ENCODE peak calls at places on chromosomes 4 and X, in nine cellular contexts. A is WERI-Rb-1; Z is psoas muscle; N is HCT116; Y is uterus; H is body of pancreas; B is spleen; S is breast epithelium; W is CD8-positive, alpha-beta T cell. G is an unnamed sample.

GRCh38 chrX:13754765-13755164 is 20.2 kb downstream of the OFD1 start:
- DNase-seq in A (no peak), Z (no peak), N (no peak), Y (no peak), H (no peak), B (no peak), S (no peak), W (no peak), G (no peak)

GRCh38 chr4:152512483-152512882 is 23.4 kb downstream of the FBXW7 start:
- DNase-seq in A (no peak), Z (no peak), N (no peak), Y (no peak), H (no peak), B (no peak), S (no peak), W (no peak), G (no peak)

GRCh38 chr4:107709916-107710315 is 10.1 kb downstream of the PAPSS1 start:
- DNase-seq in A (no peak), Z (no peak), N (no peak), Y (no peak), H (no peak), B (no peak), S (no peak), W (no peak), G (no peak)

GRCh38 chrX:136185409-136186022 is 38.2 kb downstream of the FHL1 start:
- DNase-seq in A (no peak), Z (no peak), N (peak; percentile 2), Y (no peak), H (no peak), B (no peak), S (no peak), W (no peak), G (no peak)

GRCh38 chrX:118745570-118745969 is 18.2 kb downstream of the IL13RA1 start:
- DNase-seq in A (no peak), Z (no peak), N (no peak), Y (no peak), H (no peak), B (no peak), S (no peak), W (no peak), G (no peak)

GRCh38 chr4:122285285-122285684 is 93.5 kb upstream of the ADAD1 start:
- DNase-seq in A (no peak), Z (no peak), N (no peak), Y (no peak), H (no peak), B (no peak), S (no peak), W (no peak), G (no peak)

GRCh38 chr4:162988530-162988929 is 178.2 kb downstream of the NAF1 start:
- DNase-seq in A (no peak), Z (no peak), N (no peak), Y (no peak), H (no peak), B (no peak), S (no peak), W (no peak), G (no peak)

GRCh38 chr4:55435136-55435535 is 39.4 kb downstream of the TMEM165 start:
- DNase-seq in A (no peak), Z (no peak), N (no peak), Y (no peak), H (no peak), B (no peak), S (no peak), W (no peak), G (no peak)

GRCh38 chr4:151530783-151531182 is 121.8 kb downstream of the FHIP1A start:
- DNase-seq in A (no peak), Z (no peak), N (no peak), Y (no peak), H (no peak), B (no peak), S (no peak), W (no peak), G (no peak)

GRCh38 chr4:47483722-47484121 is 1.4 kb upstream of the ATP10D start:
- DNase-seq in A (no peak), Z (no peak), N (no peak), Y (no peak), H (no peak), B (no peak), S (no peak), W (no peak), G (no peak)

GRCh38 chrX:110327336-110327735 is 9.5 kb upstream of the AMMECR1 start:
- DNase-seq in A (no peak), Z (no peak), N (no peak), Y (no peak), H (no peak), B (no peak), S (no peak), W (no peak), G (no peak)

GRCh38 chrX:72236841-72237240 is 2.0 kb downstream of the ERCC6L start:
- DNase-seq in A (no peak), Z (no peak), N (no peak), Y (no peak), H (no peak), B (no peak), S (no peak), W (no peak), G (no peak)

GRCh38 chrX:127306262-127306661 is 486.7 kb downstream of the PRR32 start:
- DNase-seq in A (no peak), Z (no peak), N (no peak), Y (no peak), H (no peak), B (no peak), S (no peak), W (no peak), G (no peak)

GRCh38 chr4:54746228-54746627 is 88.5 kb downstream of the KIT start:
- DNase-seq in A (no peak), Z (no peak), N (no peak), Y (no peak), H (no peak), B (no peak), S (no peak), W (no peak), G (no peak)

GRCh38 chrX:68440940-68441339 is 7.6 kb upstream of the OPHN1 start:
- DNase-seq in A (no peak), Z (peak; percentile 37), N (no peak), Y (peak; percentile 75), H (peak; percentile 71), B (no peak), S (no peak), W (no peak), G (peak; percentile 75)

GRCh38 chr4:128461300-128462103 is 173.9 kb upstream of the PGRMC2 start:
- DNase-seq in A (peak; percentile 72), Z (no peak), N (no peak), Y (peak; percentile 29), H (no peak), B (no peak), S (no peak), W (no peak), G (no peak)

GRCh38 chr4:61994036-61994435 is 793.9 kb downstream of the ADGRL3 start:
- DNase-seq in A (no peak), Z (no peak), N (no peak), Y (no peak), H (no peak), B (no peak), S (no peak), W (no peak), G (no peak)

GRCh38 chrX:74251006-74251930 is 52.7 kb upstream of the ZCCHC13 start:
- DNase-seq in A (no peak), Z (no peak), N (no peak), Y (no peak), H (no peak), B (no peak), S (no peak), W (no peak), G (no peak)

DNA sequence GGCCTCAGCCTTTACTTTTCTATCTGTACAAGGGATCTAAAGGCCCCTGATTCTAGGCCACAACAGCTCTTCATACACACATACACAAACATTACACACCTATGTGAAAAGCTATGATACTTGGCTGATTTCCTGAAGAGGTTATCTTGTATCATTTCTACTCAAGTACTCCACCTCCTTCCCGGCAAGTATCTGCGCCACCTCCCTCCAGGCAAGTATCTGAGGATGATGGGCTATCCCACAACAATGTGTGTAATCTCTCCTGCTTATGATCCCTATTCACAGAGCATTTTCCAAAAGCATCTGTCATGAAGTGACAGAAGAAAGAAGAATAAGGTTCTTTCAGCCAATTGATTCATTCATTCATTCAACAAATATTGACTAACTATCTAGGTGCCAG is 36.8 kb downstream of the AFAP1 start:
- DNase-seq in A (no peak), Z (no peak), N (no peak), Y (no peak), H (no peak), B (no peak), S (no peak), W (no peak), G (no peak)
- H3K27ac ChIP-seq in A (peak overlapping the region; percentile 72), Z (no peak overlapping the region), N (no peak overlapping the region), Y (no peak overlapping the region), H (no peak overlapping the region), B (no peak overlapping the region), S (peak overlapping the region; percentile 15), W (no peak overlapping the region), G (no peak overlapping the region)

GRCh38 chr4:53479731-53480525 is 102.5 kb downstream of the FIP1L1 start:
- DNase-seq in A (no peak), Z (no peak), N (no peak), Y (no peak), H (no peak), B (no peak), S (no peak), W (no peak), G (no peak)
- H3K27ac ChIP-seq in A (no peak overlapping the region), Z (no peak overlapping the region), N (no peak overlapping the region), Y (no peak overlapping the region), H (no peak overlapping the region), B (no peak overlapping the region), S (no peak overlapping the region), W (no peak overlapping the region), G (no peak overlapping the region)

DNA sequence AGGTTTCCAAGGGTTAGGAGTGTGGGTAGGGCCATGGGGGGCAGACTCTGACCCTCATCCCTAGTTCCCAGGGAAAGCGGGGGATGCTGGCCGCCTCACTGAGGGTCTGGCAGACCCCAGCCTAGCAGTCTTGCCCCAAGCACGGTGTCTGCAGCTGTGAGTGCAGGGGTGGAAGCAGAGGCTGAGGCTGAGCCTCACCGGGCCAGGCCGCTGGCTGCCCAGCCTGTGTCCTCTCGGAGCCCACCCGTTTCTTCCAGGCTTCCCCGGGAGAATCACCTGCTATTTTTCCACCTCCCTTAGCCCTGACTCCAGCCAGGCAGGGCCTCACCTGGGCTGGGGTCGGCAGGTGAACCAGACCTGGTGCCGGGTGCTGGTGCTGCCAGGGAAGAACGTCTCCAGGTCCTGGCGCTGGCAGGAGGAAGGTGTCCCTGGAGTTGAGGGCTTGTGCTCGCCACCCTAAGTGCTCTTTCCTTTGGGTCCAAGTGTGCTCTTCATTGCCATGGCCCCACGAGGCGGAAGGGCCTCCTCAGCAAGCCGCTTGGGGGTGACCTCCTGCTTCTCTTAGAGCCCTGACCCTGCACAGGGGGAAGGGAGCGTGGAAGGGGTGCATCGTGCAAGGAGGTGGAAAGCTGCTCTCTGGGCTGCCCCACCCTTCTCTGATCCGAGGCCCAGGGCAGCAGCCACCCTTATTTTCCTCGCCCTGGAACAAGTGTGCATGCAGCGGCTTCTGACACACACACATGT is 112.8 kb downstream of the FAM53A start:
- DNase-seq in A (no peak), Z (peak; percentile 10), N (no peak), Y (no peak), H (no peak), B (peak; percentile 69), S (no peak), W (no peak), G (no peak)
- H3K27ac ChIP-seq in A (peak overlapping the region; percentile 36), Z (no peak overlapping the region), N (no peak overlapping the region), Y (no peak overlapping the region), H (no peak overlapping the region), B (no peak overlapping the region), S (no peak overlapping the region), W (no peak overlapping the region), G (no peak overlapping the region)

GRCh38 chr4:175459571-175459970 is 352.5 kb downstream of the GPM6A start:
- DNase-seq in A (no peak), Z (no peak), N (no peak), Y (no peak), H (no peak), B (no peak), S (no peak), W (no peak), G (no peak)
- H3K27ac ChIP-seq in A (no peak overlapping the region), Z (no peak overlapping the region), N (no peak overlapping the region), Y (no peak overlapping the region), H (no peak overlapping the region), B (no peak overlapping the region), S (no peak overlapping the region), W (no peak overlapping the region), G (no peak overlapping the region)

G was measured in heart left ventricle.